ENCODE peak calls at places on chromosome 5, in eight cellular contexts. Z is tibial nerve, T is transverse colon, C is A549, N is SK-N-SH, Y is upper lobe of left lung, H is H1, D is K562. P is an unnamed sample.

GRCh38 chr5:52657231-52657645 is 130.5 kb upstream of the ITGA1 start:
- DNase-seq in H (no peak), C (peak; percentile 48), Y (no peak), T (no peak), N (peak; percentile 12), Z (no peak), D (peak; percentile 21), P (no peak)

GRCh38 chr5:44952376-44952775 is 143.6 kb downstream of the MRPS30 start:
- DNase-seq in N (peak; percentile 23), C (peak; percentile 43), D (peak; percentile 29), H (no peak), Y (no peak), T (no peak), Z (no peak), P (no peak)

GRCh38 chr5:173925449-173926071 is 37.4 kb downstream of the CPEB4 start:
- DNase-seq in C (peak; percentile 69), T (peak; percentile 55), Z (no peak), D (peak; percentile 43), N (no peak), H (no peak), Y (peak; percentile 59), P (no peak)

GRCh38 chr5:37424441-37424840 is 45.3 kb downstream of the WDR70 start:
- DNase-seq in T (no peak), Y (no peak), D (no peak), Z (no peak), N (no peak), C (no peak), H (no peak), P (no peak)

GRCh38 chr5:141521244-141521781 is 32.4 kb downstream of the PCDHGC5 start:
- DNase-seq in N (no peak), Y (peak; percentile 33), H (no peak), Z (peak; percentile 28), D (peak; percentile 36), C (peak; percentile 75), T (peak; percentile 51), P (no peak)

GRCh38 chr5:45533692-45534091 is 162.5 kb downstream of the HCN1 start:
- DNase-seq in N (no peak), H (no peak), C (no peak), T (no peak), D (no peak), Z (no peak), Y (no peak), P (no peak)

GRCh38 chr5:29208026-29208425 is 1985.5 kb upstream of the CDH6 start:
- DNase-seq in C (no peak), Y (no peak), D (no peak), N (no peak), Z (no peak), T (no peak), H (no peak), P (no peak)

GRCh38 chr5:80799041-80799440 is 144.3 kb upstream of the DHFR start:
- DNase-seq in Y (no peak), T (no peak), H (no peak), Z (no peak), D (no peak), C (no peak), N (no peak), P (no peak)

GRCh38 chr5:113092683-113093082 is 116.1 kb downstream of the DCP2 start:
- DNase-seq in Y (no peak), T (no peak), Z (no peak), N (no peak), C (no peak), D (no peak), H (no peak), P (no peak)

GRCh38 chr5:56447232-56447631 is 214.1 kb upstream of the ANKRD55 start:
- DNase-seq in T (peak; percentile 12), H (no peak), C (peak; percentile 33), N (no peak), Y (no peak), D (no peak), Z (no peak), P (no peak)

GRCh38 chr5:35319231-35320002 is 89.1 kb upstream of the PRLR start:
- DNase-seq in Z (peak; percentile 65), C (no peak), D (no peak), H (no peak), T (peak; percentile 58), N (no peak), Y (peak; percentile 63), P (peak; percentile 79)

GRCh38 chr5:32042571-32042970 is 131.5 kb downstream of the GOLPH3 start:
- DNase-seq in N (no peak), C (no peak), D (no peak), Z (no peak), T (no peak), Y (no peak), H (no peak), P (no peak)

GRCh38 chr5:149938791-149939358 is 5.7 kb downstream of the PDE6A start:
- DNase-seq in Y (peak; percentile 27), Z (no peak), D (peak; percentile 36), N (no peak), T (no peak), C (peak; percentile 94), H (no peak), P (no peak)

GRCh38 chr5:26942481-26942880 is 95.9 kb downstream of the CDH9 start:
- DNase-seq in Z (no peak), N (no peak), H (no peak), T (no peak), D (no peak), Y (no peak), C (peak; percentile 9), P (no peak)

GRCh38 chr5:32712463-32713395 is 1.6 kb downstream of the NPR3 start:
- DNase-seq in Y (no peak), C (no peak), T (no peak), D (no peak), H (no peak), Z (no peak), N (peak; percentile 13), P (no peak)

GRCh38 chr5:138438724-138439536 is at the start of gene REEP2:
- DNase-seq in C (peak; percentile 22), H (peak; percentile 34), Y (peak; percentile 35), N (peak; percentile 94), T (peak; percentile 25), D (peak; percentile 78), Z (no peak), P (no peak)

GRCh38 chr5:127556609-127557348 is 39.3 kb downstream of the PRRC1 start:
- DNase-seq in T (no peak), Z (no peak), N (no peak), H (no peak), D (no peak), C (no peak), Y (no peak), P (no peak)

GRCh38 chr5:107402881-107403280 is 267.9 kb downstream of the EFNA5 start:
- DNase-seq in T (no peak), C (no peak), Z (no peak), H (no peak), Y (no peak), D (no peak), N (peak; percentile 21), P (no peak)
- TF ChIP-seq EP300 in T (no peak), C (no peak), Z (no peak), H (no peak), Y (no peak), D (no peak), N (no peak), P (no peak)

GRCh38 chr5:158483202-158483870 is 616.4 kb downstream of the EBF1 start:
- DNase-seq in C (no peak), Z (no peak), T (no peak), Y (no peak), D (no peak), H (no peak), N (no peak), P (no peak)

GRCh38 chr5:158484246-158484645 is 615.5 kb downstream of the EBF1 start:
- DNase-seq in D (no peak), N (peak; percentile 27), Z (no peak), T (no peak), C (no peak), Y (no peak), H (no peak), P (no peak)

GRCh38 chr5:158487156-158487555 is 612.6 kb downstream of the EBF1 start:
- DNase-seq in C (no peak), Y (no peak), H (no peak), D (no peak), N (no peak), T (no peak), Z (no peak), P (no peak)

GRCh38 chr5:158485604-158486081 is 614.1 kb downstream of the EBF1 start:
- DNase-seq in C (no peak), D (no peak), T (no peak), N (no peak), H (no peak), Y (no peak), Z (no peak), P (peak; percentile 66)

DNA sequence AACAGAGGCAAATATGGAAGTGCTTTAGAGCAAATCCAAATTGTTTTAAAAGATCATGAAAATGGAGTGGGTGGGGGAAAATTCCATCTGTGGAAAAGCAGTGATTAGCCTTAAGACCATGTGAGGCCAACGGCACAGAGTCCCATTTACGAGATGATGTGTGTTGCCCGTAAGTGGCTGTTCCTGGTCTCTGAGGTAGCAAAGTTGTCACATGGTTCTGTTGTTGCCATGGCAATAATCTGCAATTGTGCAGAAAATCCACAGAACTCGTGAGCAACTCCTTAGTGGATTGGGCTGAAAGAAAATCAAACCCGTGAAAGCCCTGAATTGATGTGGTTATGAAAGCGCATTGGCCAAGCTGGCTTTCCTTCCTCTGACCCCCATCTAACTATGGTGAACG is 614.7 kb downstream of the EBF1 start:
- DNase-seq in N (no peak), D (no peak), C (no peak), Y (no peak), Z (no peak), T (no peak), H (no peak), P (no peak)
- H3K4me1 ChIP-seq in N (no peaks in the 10 kb centered on the region), D (no peaks in the 10 kb centered on the region), C (no peaks in the 10 kb centered on the region), Y (peaks cover 6% of the 10 kb centered on the region), Z (peaks cover 5% of the 10 kb centered on the region), T (no peaks in the 10 kb centered on the region), H (no peaks in the 10 kb centered on the region), P (no peaks in the 10 kb centered on the region)

GRCh38 chr5:91025956-91026355 is 357.2 kb downstream of the ARRDC3 start:
- DNase-seq in H (no peak), Y (no peak), C (no peak), Z (no peak), N (no peak), D (no peak), T (no peak), P (no peak)

GRCh38 chr5:91025449-91025848 is 357.7 kb downstream of the ARRDC3 start:
- DNase-seq in H (no peak), Y (no peak), Z (no peak), N (peak; percentile 19), C (no peak), D (no peak), T (no peak), P (no peak)

GRCh38 chr5:91024727-91025126 is 358.4 kb downstream of the ARRDC3 start:
- DNase-seq in T (no peak), D (no peak), H (no peak), C (no peak), N (no peak), Y (no peak), Z (no peak), P (no peak)

GRCh38 chr5:91022518-91022917 is 360.6 kb downstream of the ARRDC3 start:
- DNase-seq in N (no peak), T (peak; percentile 13), D (no peak), Z (no peak), C (no peak), Y (no peak), H (no peak), P (no peak)

GRCh38 chr5:91024160-91024559 is 359.0 kb downstream of the ARRDC3 start:
- DNase-seq in D (no peak), N (no peak), Z (no peak), H (no peak), T (no peak), C (no peak), Y (no peak), P (no peak)
- H3K27ac ChIP-seq in D (no peak overlapping the region), N (no peak overlapping the region), Z (no peak overlapping the region), H (no peak overlapping the region), T (peak overlapping the region; percentile 32), C (no peak overlapping the region), Y (no peak overlapping the region), P (no peak overlapping the region)

GRCh38 chr5:180816608-180817534 is 14.3 kb upstream of the MGAT1 start:
- DNase-seq in N (no peak), H (no peak), C (no peak), Y (no peak), Z (no peak), T (no peak), D (no peak), P (peak; percentile 80)
- TF ChIP-seq EP300 in N (no peak), H (no peak), C (no peak), Y (no peak), Z (peak; percentile 57), T (no peak), D (no peak), P (no peak)